ENCODE peak calls at places on chromosomes 6 and 20, in four cellular contexts. P, L, A and S are unnamed samples.

GRCh38 chr6:4320860-4321259 is 185.5 kb upstream of the ECI2 start:
- DNase-seq in P (no peak), L (no peak), A (no peak), S (peak)

GRCh38 chr6:37454420-37455125 is 21.6 kb downstream of the CMTR1 start:
- DNase-seq in P (no peak), L (no peak), A (no peak), S (no peak)

GRCh38 chr6:22551280-22551679 is 18.1 kb upstream of the HDGFL1 start:
- DNase-seq in P (no peak), L (no peak), A (no peak), S (no peak)

GRCh38 chr6:3697609-3698008 is 53.9 kb downstream of the PXDC1 start:
- DNase-seq in P (no peak), L (no peak), A (no peak), S (no peak)

GRCh38 chr6:89462503-89462902 is 29.6 kb downstream of the ANKRD6 start:
- DNase-seq in P (no peak), L (no peak), A (no peak), S (no peak)

GRCh38 chr20:25270829-25271251 is 23.0 kb downstream of the PYGB start:
- DNase-seq in P (no peak), L (no peak), A (peak), S (peak)

GRCh38 chr6:142746524-142746923 is 198.5 kb downstream of the HIVEP2 start:
- DNase-seq in P (no peak), L (no peak), A (no peak), S (no peak)

GRCh38 chr6:111013144-111013905 is 31.5 kb downstream of the RPF2 start:
- DNase-seq in P (no peak), L (no peak), A (no peak), S (peak)

GRCh38 chr6:30964075-30964474 is 19.4 kb upstream of the MUC21 start:
- DNase-seq in P (no peak), L (no peak), A (no peak), S (no peak)

GRCh38 chr20:31691646-31692275 is 30.9 kb downstream of the BCL2L1 start:
- DNase-seq in P (no peak), L (no peak), A (no peak), S (no peak)

GRCh38 chr6:109718991-109719390 is 27.9 kb downstream of the FIG4 start:
- DNase-seq in P (no peak), L (no peak), A (no peak), S (no peak)

GRCh38 chr6:44800171-44800671 is 412.7 kb downstream of the CDC5L start:
- DNase-seq in P (no peak), L (no peak), A (no peak), S (peak)

GRCh38 chr6:39228111-39228971 is 934 bp downstream of the KCNK5 start:
- DNase-seq in P (no peak), L (peak), A (no peak), S (no peak)

GRCh38 chr6:1893470-1894130 is 283.9 kb downstream of the FOXC1 start:
- DNase-seq in P (no peak), L (no peak), A (no peak), S (no peak)
- TF ChIP-seq CTCF in P (no peak), L (no peak), A (no peak), S (peak)

GRCh38 chr20:51350941-51351631 is 191.4 kb downstream of the NFATC2 start:
- DNase-seq in P (no peak), L (no peak), A (no peak), S (peak)
- H3K4me3 ChIP-seq in P (no peak), L (no peak), A (no peak), S (no peak)

GRCh38 chr20:42018979-42019378 is 400.8 kb upstream of the CHD6 start:
- DNase-seq in P (no peak), L (no peak), A (no peak), S (no peak)
- TF ChIP-seq CTCF in P (peak), L (no peak), A (no peak), S (peak)

DNA sequence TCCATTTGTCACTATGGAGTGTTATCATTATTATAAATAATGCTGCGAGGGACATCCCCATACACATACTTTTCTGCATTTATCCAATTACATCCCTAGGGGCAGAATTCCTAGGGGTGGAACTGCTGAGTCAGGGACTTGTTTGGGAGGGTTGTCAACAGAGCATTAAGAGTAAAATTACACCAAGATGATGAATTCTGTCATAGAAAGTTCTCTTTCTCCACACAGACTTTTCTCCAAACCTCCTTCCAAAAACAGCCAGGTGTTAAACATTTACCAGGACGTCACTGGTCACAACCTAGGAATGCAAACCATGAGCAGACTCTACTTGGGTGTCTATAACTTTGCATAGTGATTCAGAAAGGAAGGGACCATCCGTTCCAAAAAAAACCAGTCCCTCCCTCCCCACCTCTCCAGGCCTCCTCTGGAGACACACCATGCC is 95.5 kb downstream of the PRND start:
- DNase-seq in P (no peak), L (no peak), A (no peak), S (no peak)
- H3K4me3 ChIP-seq in P (no peak), L (no peak), A (no peak), S (no peak)

GRCh38 chr20:41615110-41615509 is 3.1 kb downstream of the CHD6 start:
- DNase-seq in P (no peak), L (no peak), A (no peak), S (no peak)
- TF ChIP-seq CTCF in P (no peak), L (no peak), A (no peak), S (no peak)

GRCh38 chr20:6769953-6770831 is 2.7 kb downstream of the BMP2 start:
- DNase-seq in P (no peak), L (peak), A (peak), S (no peak)
- H3K4me3 ChIP-seq in P (peak), L (peak), A (peak), S (no peak)